ENCODE peak calls at places on chromosomes 6 and 20, in eight cellular contexts. Q, C, S, I, K, U, T and V are unnamed samples.

GRCh38 chr6:74757788-74758187 is 448.1 kb downstream of the COL12A1 start:
- DNase-seq in T (no peak), Q (no peak), U (no peak), I (no peak), S (no peak), K (no peak), C (no peak), V (no peak)

GRCh38 chr20:20752712-20753111 is 40.3 kb upstream of the RALGAPA2 start:
- DNase-seq in T (no peak), C (no peak), U (no peak), S (no peak), K (no peak), Q (no peak), I (no peak), V (no peak)

GRCh38 chr20:36408219-36408618 is 102.1 kb downstream of the DLGAP4 start:
- DNase-seq in C (peak), K (no peak), T (peak), Q (no peak), I (no peak), S (no peak), U (peak), V (no peak)

GRCh38 chr6:7723041-7723447 is 2.9 kb upstream of the BMP6 start:
- DNase-seq in C (peak), U (peak), T (peak), K (peak), S (peak), Q (peak), I (peak), V (peak)

GRCh38 chr6:149012040-149012545 is 265.3 kb downstream of the UST start:
- DNase-seq in K (no peak), C (no peak), I (no peak), S (no peak), T (no peak), Q (no peak), U (peak), V (peak)

GRCh38 chr6:36491378-36491965 is 48.7 kb downstream of the KCTD20 start:
- DNase-seq in K (no peak), I (no peak), C (no peak), Q (no peak), T (no peak), U (no peak), S (no peak), V (no peak)

GRCh38 chr6:97282238-97282725 is 734 bp downstream of the MMS22L start:
- DNase-seq in T (no peak), S (no peak), I (no peak), U (no peak), Q (no peak), K (no peak), C (no peak), V (no peak)

GRCh38 chr6:136274062-136274461 is 15.6 kb downstream of the BCLAF1 start:
- DNase-seq in K (no peak), I (no peak), S (no peak), U (no peak), T (no peak), C (no peak), Q (no peak), V (no peak)

GRCh38 chr6:148080311-148080710 is 262.3 kb upstream of the SASH1 start:
- DNase-seq in K (no peak), T (no peak), C (no peak), Q (no peak), S (no peak), I (no peak), U (no peak), V (no peak)

GRCh38 chr20:21450572-21450971 is 53.2 kb upstream of the NKX2-4 start:
- DNase-seq in T (no peak), K (no peak), U (no peak), I (no peak), C (no peak), S (no peak), Q (no peak), V (no peak)

GRCh38 chr6:1224514-1224913 is 87.4 kb upstream of the FOXQ1 start:
- DNase-seq in T (no peak), C (no peak), U (no peak), S (no peak), K (no peak), I (no peak), Q (no peak), V (no peak)

GRCh38 chr6:5084192-5084786 is 852 bp upstream of the PPP1R3G start:
- DNase-seq in T (no peak), K (peak), C (no peak), Q (peak), I (no peak), S (peak), U (no peak), V (no peak)

GRCh38 chr6:153476243-153476642 is 345.2 kb upstream of the RGS17 start:
- DNase-seq in I (no peak), C (no peak), S (no peak), K (no peak), T (no peak), Q (no peak), U (no peak), V (no peak)

GRCh38 chr6:47934023-47934422 is 152.2 kb downstream of the OPN5 start:
- DNase-seq in T (no peak), U (no peak), S (no peak), I (no peak), K (peak), Q (no peak), C (no peak), V (no peak)

GRCh38 chr20:36591854-36592641 is 13.5 kb upstream of the RAB5IF start:
- DNase-seq in T (peak), S (no peak), C (peak), I (no peak), Q (no peak), U (peak), K (no peak), V (no peak)

GRCh38 chr6:30156262-30156599 is 4.8 kb downstream of the TRIM10 start:
- DNase-seq in Q (no peak), C (no peak), I (no peak), K (peak), T (peak), S (no peak), U (peak), V (no peak)

GRCh38 chr20:44297721-44298120 is 13.3 kb downstream of the FITM2 start:
- DNase-seq in C (no peak), I (no peak), K (no peak), T (no peak), S (no peak), Q (no peak), U (no peak), V (no peak)

GRCh38 chr20:61719691-61720347 is 345.9 kb downstream of the TAF4 start:
- DNase-seq in U (no peak), I (no peak), S (no peak), K (no peak), Q (no peak), T (no peak), C (no peak), V (no peak)

GRCh38 chr6:37056439-37057127 is 51.1 kb downstream of the FGD2 start:
- DNase-seq in U (peak), K (no peak), Q (no peak), C (no peak), I (no peak), T (no peak), S (no peak), V (no peak)

GRCh38 chr20:48921883-48922867 is 664 bp downstream of the ARFGEF2 start:
- DNase-seq in U (peak), Q (no peak), K (no peak), S (no peak), I (peak), T (peak), C (peak), V (no peak)

GRCh38 chr20:62030834-62031434 is 34.7 kb downstream of the TAF4 start:
- DNase-seq in U (peak), T (no peak), I (no peak), C (no peak), K (no peak), Q (peak), S (peak), V (no peak)

GRCh38 chr6:82365011-82365751 is 1.6 kb downstream of the TPBG start:
- DNase-seq in Q (no peak), T (peak), I (peak), U (peak), S (peak), C (peak), K (peak), V (no peak)

GRCh38 chr6:38264605-38265004 is 375.1 kb downstream of the BTBD9 start:
- DNase-seq in K (no peak), C (no peak), I (no peak), U (no peak), S (no peak), Q (no peak), T (no peak), V (no peak)

GRCh38 chr20:25408170-25408547 is 686 bp downstream of the GINS1 start:
- DNase-seq in S (no peak), K (no peak), U (no peak), C (no peak), I (no peak), Q (no peak), T (no peak), V (no peak)

GRCh38 chr6:37311666-37312473 is 41.9 kb upstream of the RNF8 start:
- DNase-seq in S (no peak), K (no peak), I (no peak), C (no peak), Q (no peak), T (no peak), U (no peak), V (no peak)

GRCh38 chr20:54474046-54474445 is 1.3 kb upstream of the DOK5 start:
- DNase-seq in S (no peak), Q (no peak), U (no peak), T (no peak), K (no peak), C (no peak), I (no peak), V (no peak)

GRCh38 chr6:158011980-158012566 is 30.4 kb downstream of the SYNJ2 start:
- DNase-seq in K (no peak), Q (peak), I (peak), U (no peak), S (peak), C (no peak), T (no peak), V (no peak)

GRCh38 chr6:107717781-107718180 is 106.3 kb downstream of the SCML4 start:
- DNase-seq in S (no peak), Q (no peak), U (no peak), T (no peak), I (no peak), K (no peak), C (no peak), V (no peak)

GRCh38 chr6:5765141-5765760 is 241.5 kb downstream of the NRN1 start:
- DNase-seq in I (no peak), U (no peak), C (no peak), Q (peak), K (no peak), T (no peak), S (no peak), V (no peak)

GRCh38 chr6:134908906-134909516 is 40.9 kb downstream of the ALDH8A1 start:
- DNase-seq in K (peak), C (no peak), I (no peak), U (peak), S (no peak), Q (peak), T (peak), V (peak)

GRCh38 chr6:47135772-47136171 is 93.6 kb upstream of the ADGRF1 start:
- DNase-seq in C (no peak), K (no peak), I (no peak), Q (no peak), T (peak), S (no peak), U (peak), V (peak)

GRCh38 chr6:157432231-157432630 is 51.2 kb downstream of the ZDHHC14 start:
- DNase-seq in C (no peak), S (no peak), T (no peak), K (no peak), Q (no peak), U (no peak), I (no peak), V (no peak)

GRCh38 chr6:144955853-144956252 is 670.7 kb downstream of the UTRN start:
- DNase-seq in T (no peak), K (no peak), S (no peak), I (no peak), Q (no peak), U (peak), C (no peak), V (no peak)

GRCh38 chr6:26295691-26296555 is 69.1 kb upstream of the BTN3A2 start:
- DNase-seq in U (peak), T (no peak), C (no peak), I (no peak), K (no peak), S (no peak), Q (peak), V (no peak)

GRCh38 chr6:21386744-21387143 is 206.8 kb upstream of the SOX4 start:
- DNase-seq in C (peak), I (no peak), Q (no peak), K (no peak), S (no peak), U (no peak), T (no peak), V (no peak)

GRCh38 chr6:26457407-26457795 is 354 bp upstream of the BTN2A1 start:
- DNase-seq in Q (peak), T (peak), I (no peak), U (no peak), K (peak), C (peak), S (no peak), V (no peak)

GRCh38 chr20:44031001-44031574 is 116.4 kb downstream of the TOX2 start:
- DNase-seq in I (no peak), C (no peak), K (no peak), Q (no peak), S (no peak), T (no peak), U (no peak), V (no peak)

DNA sequence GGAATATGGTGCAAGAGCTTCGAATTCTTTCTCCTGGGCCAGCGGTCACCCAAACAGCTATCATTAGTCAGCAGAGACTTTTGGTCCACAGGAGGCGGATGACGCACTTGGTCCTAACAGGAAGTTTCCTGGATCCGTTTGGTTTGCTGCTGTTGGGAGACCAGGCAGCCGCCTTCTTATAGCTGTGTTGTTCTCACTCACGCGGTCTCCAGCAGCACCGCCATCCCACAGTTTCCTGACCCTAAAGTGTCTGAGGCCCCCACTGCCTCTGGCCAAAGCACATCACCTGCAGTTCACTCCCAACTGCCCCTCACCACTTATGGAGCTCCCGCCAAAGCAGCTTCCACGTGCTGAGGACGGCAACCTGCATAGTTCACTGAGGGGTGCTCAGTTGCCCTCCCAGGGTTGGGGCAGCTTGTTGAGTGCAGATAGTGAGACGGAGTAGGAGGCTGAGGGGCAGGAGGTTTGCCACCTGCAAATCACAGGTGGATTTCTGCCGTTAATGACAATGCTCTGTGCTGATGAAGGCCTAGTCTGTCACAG is 268.7 kb downstream of the ERMARD start:
- DNase-seq in S (no peak), C (no peak), K (peak), Q (no peak), T (no peak), I (no peak), U (no peak), V (no peak)
- H3K4me3 ChIP-seq in S (no peak), C (no peak), K (no peak), Q (no peak), T (no peak), I (no peak), U (no peak), V (no peak)

GRCh38 chr6:52505726-52506501 is 70.9 kb downstream of the TRAM2 start:
- DNase-seq in I (no peak), S (no peak), T (no peak), C (peak), K (no peak), U (no peak), Q (no peak), V (no peak)
- TF ChIP-seq CTCF in I (no peak), S (peak), T (no peak), C (peak), K (no peak), U (no peak), Q (no peak), V (no peak)

GRCh38 chr6:112879920-112880413 is 532.8 kb downstream of the RFPL4B start:
- DNase-seq in Q (peak), C (peak), K (no peak), S (peak), I (peak), T (peak), U (no peak), V (no peak)
- H3K4me3 ChIP-seq in Q (no peak), C (no peak), K (peak), S (peak), I (peak), T (no peak), U (no peak), V (no peak)

DNA sequence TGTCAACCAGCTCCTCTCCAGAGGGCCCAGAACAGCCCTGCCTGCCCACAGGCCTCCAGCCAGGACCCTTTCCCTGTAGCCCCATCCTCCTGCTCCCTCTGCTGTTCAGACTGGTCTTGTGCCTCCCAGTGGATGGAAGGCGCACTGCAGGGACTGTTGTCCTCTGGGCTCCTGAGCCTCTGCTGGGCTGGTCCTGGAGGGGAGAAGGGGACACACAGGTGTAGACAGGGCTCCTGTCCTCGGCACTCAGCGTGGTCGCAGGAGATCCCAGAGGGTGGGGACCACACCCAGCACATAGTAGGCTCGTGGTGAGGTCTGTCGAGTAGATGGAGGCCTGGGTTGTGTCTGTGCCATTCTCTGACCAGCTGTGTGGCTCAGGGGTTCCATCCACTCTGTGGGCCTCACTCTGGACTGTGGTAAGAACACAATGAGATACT is 11.5 kb downstream of the ITPR3 start:
- DNase-seq in T (peak), S (peak), U (peak), K (no peak), C (peak), Q (peak), I (peak), V (no peak)
- TF ChIP-seq CTCF in T (peak), S (peak), U (peak), K (peak), C (peak), Q (peak), I (peak), V (peak)

GRCh38 chr20:46307139-46307998 is 929 bp downstream of the CDH22 start:
- DNase-seq in U (peak), I (peak), Q (peak), S (peak), C (peak), K (peak), T (peak), V (no peak)
- H3K4me3 ChIP-seq in U (no peak), I (peak), Q (peak), S (peak), C (peak), K (peak), T (no peak), V (no peak)